ENCODE peak calls at places on chromosomes 3 and 15, in four cellular contexts. A is HL-60, F is lower leg skin, S is mucosa of descending colon. Q is an unnamed sample.
A peak's percentile ranks its signal among the peaks of the same experiment; 100 is the strongest.

GRCh38 chr3:150917941-150918340 is 12.7 kb upstream of the MINDY4B start:
- DNase-seq in F (no peak), A (no peak), S (no peak), Q (peak; percentile 16)

GRCh38 chr3:155232605-155233004 is 60.9 kb downstream of the STRIT1 start:
- DNase-seq in F (peak; percentile 85), A (no peak), S (no peak), Q (no peak)

GRCh38 chr15:90857337-90857736 is 11.1 kb upstream of the FURIN start:
- DNase-seq in S (no peak), F (no peak), A (no peak), Q (no peak)

GRCh38 chr3:166457382-166457781 is 620.2 kb upstream of the BCHE start:
- DNase-seq in A (no peak), F (no peak), S (no peak), Q (no peak)

GRCh38 chr3:49058011-49058410 is 28.8 kb upstream of the IMPDH2 start:
- DNase-seq in S (no peak), F (no peak), A (no peak), Q (no peak)

GRCh38 chr15:98850991-98851776 is 156.4 kb downstream of the PGPEP1L start:
- DNase-seq in A (peak; percentile 88), F (peak; percentile 61), S (peak; percentile 83), Q (peak; percentile 69)

GRCh38 chr3:111955876-111956275 is 22.9 kb upstream of the ABHD10 start:
- DNase-seq in F (no peak), A (no peak), S (no peak), Q (no peak)

GRCh38 chr15:39584266-39584659 is 3.4 kb downstream of the THBS1 start:
- DNase-seq in F (no peak), S (no peak), A (no peak), Q (no peak)

GRCh38 chr3:168545591-168545990 is 449.9 kb upstream of the GOLIM4 start:
- DNase-seq in S (no peak), A (no peak), F (no peak), Q (no peak)

GRCh38 chr15:53307952-53308624 is 451.4 kb downstream of the WDR72 start:
- DNase-seq in S (no peak), F (no peak), A (no peak), Q (no peak)

GRCh38 chr3:63364495-63364894 is 86.4 kb downstream of the SYNPR start:
- DNase-seq in F (no peak), A (no peak), S (no peak), Q (peak; percentile 19)

GRCh38 chr3:81702126-81702525 is 59.3 kb downstream of the GBE1 start:
- DNase-seq in F (no peak), S (no peak), A (no peak), Q (no peak)

GRCh38 chr3:30141178-30141581 is 465.2 kb upstream of the TGFBR2 start:
- DNase-seq in S (no peak), F (no peak), A (no peak), Q (no peak)

GRCh38 chr3:187288176-187288893 is 3.2 kb downstream of the MASP1 start:
- DNase-seq in S (no peak), A (no peak), F (no peak), Q (no peak)

GRCh38 chr15:35141743-35142356 is 56.8 kb upstream of the NANOGP8 start:
- DNase-seq in F (no peak), S (no peak), A (no peak), Q (no peak)

GRCh38 chr3:42508562-42508961 is 6.1 kb downstream of the VIPR1 start:
- DNase-seq in A (no peak), F (no peak), S (no peak), Q (no peak)

GRCh38 chr3:4773583-4773982 is 205.7 kb upstream of the BHLHE40 start:
- DNase-seq in A (no peak), F (no peak), S (no peak), Q (no peak)

GRCh38 chr3:99503350-99503749 is 135.0 kb upstream of the COL8A1 start:
- DNase-seq in A (no peak), F (no peak), S (no peak), Q (no peak)

GRCh38 chr3:160667452-160667851 is 9.5 kb upstream of the ARL14 start:
- DNase-seq in A (no peak), F (no peak), S (no peak), Q (no peak)

GRCh38 chr3:123028233-123028828 is 768 bp upstream of the SEMA5B start:
- DNase-seq in F (peak; percentile 35), A (peak; percentile 45), S (no peak), Q (peak; percentile 34)

GRCh38 chr3:48090166-48090939 is 74.1 kb upstream of the MAP4 start:
- DNase-seq in F (no peak), A (no peak), S (no peak), Q (no peak)

GRCh38 chr3:167830007-167830406 is 94.5 kb downstream of the SERPINI1 start:
- DNase-seq in F (no peak), S (no peak), A (no peak), Q (no peak)

DNA sequence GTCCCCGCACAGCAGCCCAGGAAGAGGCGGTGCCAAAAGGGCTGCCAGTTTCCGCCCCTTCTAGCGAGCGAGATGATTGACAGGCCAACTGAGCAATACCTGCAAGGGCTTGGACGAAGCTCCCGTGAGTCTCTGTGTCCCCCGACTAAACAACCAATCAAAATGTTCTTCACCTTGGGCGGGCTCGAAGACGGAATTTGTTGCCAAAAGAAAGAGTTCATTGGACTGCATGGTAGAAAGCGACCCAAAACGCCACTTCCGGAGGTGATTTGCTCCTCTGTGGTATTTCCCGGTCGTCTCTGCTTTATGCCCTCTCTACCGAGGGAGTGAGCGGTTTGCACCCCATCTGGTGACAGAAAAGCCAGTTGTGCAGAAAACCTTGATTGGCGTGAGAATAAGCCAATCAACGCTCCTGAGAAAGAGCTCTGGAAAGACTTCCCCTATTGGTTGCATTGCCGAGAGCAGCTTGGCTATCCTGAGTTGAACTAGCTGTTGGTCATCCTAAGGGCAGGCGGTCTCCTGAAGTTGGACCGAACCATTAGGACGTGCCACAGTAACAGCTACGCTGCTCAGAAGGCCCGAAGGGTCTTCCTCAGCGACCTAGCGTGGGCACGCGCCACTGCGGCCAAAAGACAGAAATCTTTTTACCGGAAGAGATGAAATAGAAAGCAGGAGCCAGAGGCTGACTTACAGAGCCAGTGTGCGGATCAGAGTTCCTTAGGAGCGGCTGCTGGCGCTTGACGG is 545 bp upstream of the UBP1 start:
- DNase-seq in F (peak; percentile 99), A (peak; percentile 100), S (peak; percentile 83), Q (peak; percentile 47)
- TF ChIP-seq CTCF in F (no peak), A (no peak), S (no peak), Q (no peak)

GRCh38 chr3:121998030-121998580 is 23.9 kb downstream of the ILDR1 start:
- DNase-seq in A (peak; percentile 71), S (no peak), F (no peak), Q (no peak)

GRCh38 chr3:121992601-121993560 is 29.2 kb downstream of the ILDR1 start:
- DNase-seq in F (no peak), S (peak; percentile 55), A (no peak), Q (no peak)

GRCh38 chr3:121997372-121997771 is 24.7 kb downstream of the ILDR1 start:
- DNase-seq in A (no peak), S (no peak), F (no peak), Q (no peak)

GRCh38 chr3:121998588-121999473 is 23.2 kb downstream of the ILDR1 start:
- DNase-seq in F (no peak), S (no peak), A (peak; percentile 50), Q (no peak)

GRCh38 chr3:121995190-121996137 is 26.6 kb downstream of the ILDR1 start:
- DNase-seq in S (peak; percentile 63), A (peak; percentile 85), F (peak; percentile 37), Q (peak; percentile 22)
- TF ChIP-seq CTCF in S (peak; percentile 36), A (peak; percentile 46), F (no peak), Q (peak; percentile 44)

DNA sequence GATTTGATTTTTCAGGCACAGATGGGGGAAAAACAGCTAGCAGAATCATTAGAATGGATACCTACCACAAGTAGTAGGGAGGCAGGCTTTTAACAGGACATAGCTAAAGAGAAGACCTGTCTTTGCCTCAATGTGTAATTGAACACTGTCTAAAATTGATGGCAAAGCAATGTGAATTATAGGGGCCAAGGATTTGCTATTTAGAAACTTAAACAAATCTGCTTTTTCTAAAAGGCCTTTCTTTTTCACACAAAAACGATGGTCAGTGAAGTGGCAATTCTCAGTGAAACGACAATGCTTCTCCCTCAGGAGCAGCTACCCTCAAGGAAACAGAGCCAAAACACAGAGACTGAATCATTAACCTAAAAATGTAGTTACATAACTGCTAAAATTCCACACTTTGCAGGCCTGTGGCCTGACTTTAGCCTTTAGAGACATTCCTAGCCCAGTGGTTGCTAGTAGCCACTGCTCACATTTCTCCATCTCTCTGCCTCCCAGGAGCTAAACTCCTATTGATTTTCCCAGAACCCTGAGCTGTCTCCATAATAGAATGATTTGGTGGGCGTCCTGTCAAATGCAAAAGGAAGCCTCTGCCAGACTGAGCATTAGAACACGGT is 630.2 kb upstream of the KCNMB2 start:
- DNase-seq in F (no peak), A (no peak), S (no peak), Q (no peak)
- TF ChIP-seq CTCF in F (no peak), A (no peak), S (no peak), Q (no peak)

GRCh38 chr3:26652157-26652556 is 29.6 kb downstream of the LRRC3B start:
- DNase-seq in F (no peak), S (no peak), A (no peak), Q (no peak)

GRCh38 chr3:26653811-26654379 is 31.3 kb downstream of the LRRC3B start:
- DNase-seq in S (no peak), F (no peak), A (no peak), Q (no peak)

DNA sequence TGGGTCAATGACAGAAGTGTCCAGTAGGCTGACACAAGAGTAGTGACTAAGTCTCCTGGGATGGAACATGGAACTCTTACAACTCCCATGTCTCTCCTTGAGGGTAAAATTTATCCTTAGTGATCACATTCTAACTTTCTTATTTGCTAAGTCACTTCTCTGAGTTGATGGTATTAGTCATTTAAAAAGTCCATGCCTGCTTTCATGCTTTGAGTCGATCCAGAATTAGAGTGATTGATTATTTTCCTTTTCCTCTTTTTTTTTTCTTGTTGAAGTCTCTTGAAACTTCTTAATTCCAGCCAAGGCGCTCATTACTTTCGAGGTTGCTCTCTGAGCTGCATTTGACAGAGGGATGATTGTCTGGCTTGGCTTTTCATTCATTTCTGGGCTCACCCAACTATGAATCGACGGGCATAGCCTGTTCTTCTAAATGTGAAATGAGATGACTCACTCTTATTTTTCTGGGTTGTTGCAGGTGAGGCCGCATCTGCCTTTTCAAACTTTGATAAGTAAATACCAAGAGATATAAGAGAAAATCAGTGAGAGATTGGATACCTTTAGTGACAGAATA is 34.9 kb downstream of the LRRC3B start:
- DNase-seq in A (no peak), S (no peak), F (no peak), Q (no peak)
- TF ChIP-seq CTCF in A (no peak), S (no peak), F (no peak), Q (no peak)

GRCh38 chr15:40594429-40594836 is 384 bp downstream of the KNL1 start:
- DNase-seq in A (peak; percentile 67), F (no peak), S (peak; percentile 80), Q (peak; percentile 80)
- TF ChIP-seq CTCF in A (no peak), F (no peak), S (no peak), Q (no peak)

GRCh38 chr15:43210807-43211206 is 10.0 kb downstream of the EPB42 start:
- DNase-seq in F (no peak), S (no peak), A (no peak), Q (no peak)

GRCh38 chr15:43210172-43210745 is 10.6 kb downstream of the EPB42 start:
- DNase-seq in S (no peak), A (no peak), F (no peak), Q (no peak)

GRCh38 chr15:43211336-43211735 is 9.5 kb downstream of the EPB42 start:
- DNase-seq in A (no peak), F (no peak), S (no peak), Q (no peak)

GRCh38 chr15:43208052-43209002 is 12.5 kb downstream of the EPB42 start:
- DNase-seq in F (no peak), A (no peak), S (no peak), Q (no peak)

GRCh38 chr15:43209059-43209824 is 11.6 kb downstream of the EPB42 start:
- DNase-seq in A (peak; percentile 59), S (no peak), F (no peak), Q (peak; percentile 25)
- TF ChIP-seq CTCF in A (no peak), S (no peak), F (no peak), Q (peak; percentile 13)

Q was measured in nephron progenitor cell.